ENCODE peak calls at places on chromosomes 13 and 19, in eight cellular contexts. R is HepG2; U is endothelial cell of umbilical vein; B is heart right ventricle; O is tibial nerve; M is effector memory CD4-positive, alpha-beta T cell; J is stomach; L is CD8-positive, alpha-beta memory T cell. T is an unnamed sample.

GRCh38 chr19:10339977-10340376 is 553 bp upstream of the ICAM3 start:
- DNase-seq in R (no peak), U (no peak), B (no peak), O (no peak), M (no peak), J (no peak), L (no peak), T (no peak)

GRCh38 chr13:48258002-48258401 is 25.0 kb downstream of the ITM2B start:
- DNase-seq in R (peak), U (no peak), B (no peak), O (no peak), M (no peak), J (no peak), L (no peak), T (no peak)

GRCh38 chr13:31007392-31007791 is 74.9 kb downstream of the TEX26 start:
- DNase-seq in R (no peak), U (no peak), B (no peak), O (no peak), M (no peak), J (no peak), L (no peak), T (no peak)

GRCh38 chr19:54109651-54110050 is 5.8 kb downstream of the TFPT start:
- DNase-seq in R (no peak), U (no peak), B (no peak), O (no peak), M (no peak), J (no peak), L (no peak), T (no peak)

GRCh38 chr13:34349091-34349722 is 531.3 kb downstream of the RFC3 start:
- DNase-seq in R (no peak), U (peak), B (peak), O (peak), M (no peak), J (no peak), L (no peak), T (no peak)

GRCh38 chr13:41418027-41418426 is 39.3 kb upstream of the RGCC start:
- DNase-seq in R (no peak), U (peak), B (no peak), O (no peak), M (no peak), J (no peak), L (no peak), T (peak)

GRCh38 chr13:107581009-107581408 is 634.3 kb downstream of the LIG4 start:
- DNase-seq in R (no peak), U (peak), B (no peak), O (no peak), M (no peak), J (no peak), L (no peak), T (no peak)

GRCh38 chr13:32135655-32136054 is 104.1 kb downstream of the FRY start:
- DNase-seq in R (no peak), U (no peak), B (no peak), O (no peak), M (no peak), J (no peak), L (no peak), T (no peak)

GRCh38 chr19:50554212-50554611 is 14.0 kb downstream of the LRRC4B start:
- DNase-seq in R (no peak), U (no peak), B (no peak), O (no peak), M (no peak), J (no peak), L (no peak), T (no peak)

GRCh38 chr13:47337781-47338507 is 441.1 kb upstream of the HTR2A start:
- DNase-seq in R (no peak), U (no peak), B (no peak), O (no peak), M (no peak), J (no peak), L (no peak), T (no peak)

GRCh38 chr13:110953833-110954532 is 39.1 kb upstream of the ANKRD10 start:
- DNase-seq in R (no peak), U (no peak), B (no peak), O (no peak), M (no peak), J (no peak), L (no peak), T (no peak)

GRCh38 chr19:33514885-33515485 is 6.6 kb downstream of the PEPD start:
- DNase-seq in R (no peak), U (no peak), B (peak), O (peak), M (no peak), J (no peak), L (no peak), T (peak)

GRCh38 chr19:19096641-19097627 is 33.1 kb downstream of the SLC25A42 start:
- DNase-seq in R (peak), U (no peak), B (no peak), O (no peak), M (no peak), J (no peak), L (no peak), T (peak)

GRCh38 chr13:80962855-80963254 is 621.9 kb upstream of the SPRY2 start:
- DNase-seq in R (no peak), U (peak), B (no peak), O (no peak), M (no peak), J (no peak), L (no peak), T (no peak)

GRCh38 chr19:532578-533484 is 1.3 kb downstream of the CDC34 start:
- DNase-seq in R (peak), U (peak), B (peak), O (peak), M (peak), J (peak), L (peak), T (peak)

GRCh38 chr19:1355258-1355973 is 28.3 kb upstream of the NDUFS7 start:
- DNase-seq in R (no peak), U (no peak), B (no peak), O (no peak), M (no peak), J (no peak), L (no peak), T (no peak)

GRCh38 chr13:68304287-68304893 is 1074.3 kb upstream of the PCDH9 start:
- DNase-seq in R (peak), U (peak), B (no peak), O (no peak), M (no peak), J (no peak), L (no peak), T (peak)

GRCh38 chr19:56110515-56111448 is 10.3 kb downstream of the ZNF787 start:
- DNase-seq in R (peak), U (peak), B (peak), O (no peak), M (no peak), J (peak), L (no peak), T (peak)

GRCh38 chr19:16949496-16950023 is 60.8 kb downstream of the F2RL3 start:
- DNase-seq in R (no peak), U (no peak), B (no peak), O (no peak), M (no peak), J (no peak), L (no peak), T (no peak)

GRCh38 chr13:19818223-19818842 is 35.6 kb upstream of the PSPC1 start:
- DNase-seq in R (peak), U (peak), B (peak), O (no peak), M (no peak), J (peak), L (no peak), T (peak)

GRCh38 chr19:48968179-48968661 is 3.1 kb downstream of the FTL start:
- DNase-seq in R (peak), U (no peak), B (no peak), O (no peak), M (no peak), J (no peak), L (no peak), T (no peak)

GRCh38 chr19:5913739-5914357 is at the start of gene CAPS:
- DNase-seq in R (peak), U (no peak), B (peak), O (no peak), M (no peak), J (peak), L (no peak), T (peak)

GRCh38 chr19:52527954-52528326 is 472 bp downstream of the ZNF808 start:
- DNase-seq in R (no peak), U (no peak), B (peak), O (no peak), M (no peak), J (no peak), L (no peak), T (no peak)

GRCh38 chr13:111066544-111066943 is 48.6 kb upstream of the ARHGEF7 start:
- DNase-seq in R (no peak), U (no peak), B (no peak), O (no peak), M (no peak), J (no peak), L (no peak), T (peak)

GRCh38 chr13:29737061-29737460 is 113.4 kb downstream of the UBL3 start:
- DNase-seq in R (no peak), U (no peak), B (no peak), O (no peak), M (no peak), J (no peak), L (no peak), T (peak)

DNA sequence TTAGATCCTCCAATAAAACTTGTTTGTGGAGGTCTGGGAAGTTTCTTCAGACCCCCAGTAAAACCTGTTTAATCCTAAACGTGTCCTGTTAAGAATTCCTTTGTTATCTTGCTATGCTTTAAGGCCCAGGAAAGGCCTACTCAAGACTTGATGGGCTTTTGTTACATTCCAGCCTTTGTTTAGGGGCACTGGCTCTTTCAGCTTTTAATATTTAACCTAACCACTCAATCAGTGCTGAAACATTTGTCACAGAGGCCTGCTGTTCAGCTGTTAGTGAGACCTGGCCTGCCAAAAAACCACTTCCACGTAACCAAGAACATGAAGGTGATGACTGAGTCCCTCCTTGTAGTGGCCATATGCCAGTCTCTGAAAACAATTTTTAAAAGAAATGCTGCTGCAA is 41.7 kb downstream of the PCDH17 start:
- DNase-seq in R (no peak), U (no peak), B (no peak), O (no peak), M (no peak), J (no peak), L (no peak), T (no peak)
- H3K4me3 ChIP-seq in R (no peak), U (no peak), B (no peak), O (no peak), M (no peak), J (no peak), L (no peak), T (no peak)

DNA sequence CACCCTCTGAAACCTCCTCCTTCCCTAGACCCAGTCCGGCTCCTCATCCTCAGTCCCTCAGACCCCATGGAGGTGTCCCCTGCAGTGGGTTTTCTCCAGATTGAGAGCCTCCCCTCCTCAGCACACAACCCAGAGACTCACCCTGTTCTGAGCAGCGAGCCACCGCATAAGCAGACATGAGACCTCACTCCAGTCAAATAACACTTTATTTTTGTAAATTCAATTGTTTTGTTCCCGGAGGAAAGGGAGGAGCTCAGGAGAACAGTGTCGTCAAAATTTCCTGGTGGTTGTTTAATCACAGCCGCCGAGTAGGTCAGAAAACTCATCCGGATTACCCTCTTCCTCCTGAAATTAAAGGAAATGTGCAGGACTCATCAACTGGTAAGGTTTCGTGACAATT is 57.5 kb downstream of the ERICH4 start:
- DNase-seq in R (no peak), U (peak), B (no peak), O (no peak), M (no peak), J (no peak), L (no peak), T (no peak)
- H3K4me3 ChIP-seq in R (no peak), U (peak), B (peak), O (no peak), M (no peak), J (peak), L (no peak), T (no peak)

GRCh38 chr13:98485561-98485960 is 91.3 kb downstream of the STK24 start:
- DNase-seq in R (no peak), U (no peak), B (no peak), O (no peak), M (no peak), J (no peak), L (peak), T (no peak)

GRCh38 chr13:98486412-98486811 is 90.5 kb downstream of the STK24 start:
- DNase-seq in R (no peak), U (no peak), B (no peak), O (no peak), M (no peak), J (no peak), L (no peak), T (no peak)

GRCh38 chr13:98483636-98484288 is 93.1 kb downstream of the STK24 start:
- DNase-seq in R (no peak), U (peak), B (no peak), O (no peak), M (no peak), J (no peak), L (no peak), T (peak)

GRCh38 chr13:98482476-98483444 is 94.1 kb downstream of the STK24 start:
- DNase-seq in R (no peak), U (peak), B (peak), O (peak), M (no peak), J (peak), L (no peak), T (peak)

DNA sequence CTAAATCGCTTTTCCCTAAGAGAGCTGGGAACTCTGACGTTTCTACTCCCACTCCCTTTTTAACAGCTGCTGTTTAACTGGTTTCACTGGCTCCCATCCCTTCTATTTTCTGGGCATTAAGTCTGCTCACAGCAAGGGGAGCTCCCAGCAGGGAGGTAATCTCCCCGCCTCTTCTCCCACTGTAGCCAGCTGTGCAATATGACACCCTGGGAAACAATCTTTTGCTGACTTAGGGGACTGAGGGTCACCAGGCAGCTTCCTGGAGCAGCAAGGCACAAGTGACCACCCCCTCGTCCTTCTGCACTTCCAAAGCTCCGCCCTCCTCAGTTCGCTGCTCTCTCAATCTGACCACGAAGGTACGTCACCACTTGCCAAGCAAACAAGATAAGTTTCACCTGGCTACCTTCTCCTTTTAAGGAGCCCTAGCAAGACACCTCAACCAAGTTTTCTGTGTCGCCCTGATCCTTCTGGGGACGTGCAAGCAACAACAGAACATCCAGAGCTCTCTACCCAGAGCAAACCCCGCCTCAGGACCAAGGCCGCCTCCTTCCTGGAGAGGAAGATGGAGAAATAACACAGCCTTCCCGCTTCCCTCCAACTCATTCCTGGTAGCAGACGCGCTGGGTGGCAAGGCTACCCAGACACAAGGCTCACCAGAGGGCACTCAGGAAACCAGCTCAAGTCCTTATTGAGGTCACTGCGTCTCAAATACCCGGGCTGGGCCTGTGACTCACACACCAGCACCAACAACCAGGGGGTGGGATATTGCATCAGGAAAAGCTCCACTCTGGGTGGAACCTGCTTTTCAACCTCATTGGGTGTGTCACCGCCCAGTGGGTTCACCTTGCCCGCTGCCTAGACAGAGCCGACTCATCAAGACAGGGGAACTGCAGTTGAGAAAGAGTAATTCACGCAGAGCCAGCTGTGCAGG is 92.4 kb downstream of the STK24 start:
- DNase-seq in R (peak), U (peak), B (peak), O (peak), M (peak), J (peak), L (peak), T (peak)
- H3K4me3 ChIP-seq in R (peak), U (no peak), B (no peak), O (no peak), M (no peak), J (no peak), L (no peak), T (no peak)

GRCh38 chr13:75762967-75763366 is 126.8 kb downstream of the LMO7 start:
- DNase-seq in R (peak), U (peak), B (no peak), O (no peak), M (no peak), J (no peak), L (no peak), T (no peak)

GRCh38 chr13:75764251-75764650 is 128.1 kb downstream of the LMO7 start:
- DNase-seq in R (no peak), U (no peak), B (no peak), O (no peak), M (no peak), J (no peak), L (no peak), T (peak)

GRCh38 chr13:75769141-75769905 is 133.2 kb downstream of the LMO7 start:
- DNase-seq in R (no peak), U (no peak), B (no peak), O (no peak), M (no peak), J (no peak), L (no peak), T (no peak)

GRCh38 chr13:75763511-75763910 is 127.4 kb downstream of the LMO7 start:
- DNase-seq in R (peak), U (no peak), B (no peak), O (no peak), M (no peak), J (no peak), L (no peak), T (no peak)

DNA sequence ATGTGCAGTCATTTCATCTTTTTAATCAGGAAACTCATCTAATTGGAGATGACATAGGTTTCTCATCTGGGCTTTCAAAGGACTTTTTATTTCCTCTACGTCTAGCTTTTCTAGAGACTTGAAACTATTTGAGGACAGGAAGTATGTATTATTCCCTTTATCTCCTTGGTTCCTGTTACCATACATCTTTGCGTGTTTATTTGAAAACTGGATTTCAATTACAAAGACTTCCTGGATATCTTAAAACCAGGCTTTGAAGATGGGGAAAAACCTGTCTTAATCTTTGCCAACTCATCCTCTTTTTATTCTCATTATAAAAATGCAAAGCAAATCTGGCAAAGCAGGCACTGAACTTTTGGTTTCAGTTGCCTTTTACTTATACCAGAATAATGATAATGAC is 130.5 kb downstream of the LMO7 start:
- DNase-seq in R (no peak), U (no peak), B (no peak), O (no peak), M (no peak), J (no peak), L (peak), T (no peak)
- H3K4me3 ChIP-seq in R (no peak), U (no peak), B (no peak), O (no peak), M (no peak), J (no peak), L (no peak), T (no peak)